ENCODE peak calls at places on chromosomes 3 and 15, in seven cellular contexts. S, M, Y, P, C, I and D are unnamed samples.

GRCh38 chr3:155704041-155704440 is 40.8 kb downstream of the PLCH1 start:
- DNase-seq in S (no peak), M (no peak), Y (no peak), P (no peak), C (no peak), I (no peak), D (no peak)

GRCh38 chr3:138184994-138185393 is 2.1 kb upstream of the ARMC8 start:
- DNase-seq in S (no peak), M (peak; percentile 44), Y (no peak), P (peak; percentile 22), C (no peak), I (no peak), D (no peak)

GRCh38 chr3:76965122-76965725 is 74.7 kb upstream of the ROBO2 start:
- DNase-seq in S (no peak), M (no peak), Y (no peak), P (no peak), C (no peak), I (no peak), D (no peak)

GRCh38 chr3:12963869-12964712 is 109.1 kb downstream of the IQSEC1 start:
- DNase-seq in S (no peak), M (peak; percentile 78), Y (peak; percentile 58), P (peak; percentile 18), C (peak; percentile 81), I (no peak), D (no peak)

GRCh38 chr3:172877011-172877410 is 126.5 kb downstream of the ECT2 start:
- DNase-seq in S (no peak), M (no peak), Y (no peak), P (no peak), C (peak; percentile 98), I (no peak), D (no peak)

GRCh38 chr3:42115223-42115622 is 24.1 kb downstream of the TRAK1 start:
- DNase-seq in S (no peak), M (peak; percentile 17), Y (no peak), P (peak; percentile 28), C (no peak), I (no peak), D (no peak)

GRCh38 chr3:39104961-39105686 is 2.3 kb downstream of the GORASP1 start:
- DNase-seq in S (no peak), M (no peak), Y (no peak), P (no peak), C (peak; percentile 8), I (no peak), D (no peak)

GRCh38 chr3:48466386-48467109 is 20.0 kb downstream of the ATRIP start:
- DNase-seq in S (no peak), M (no peak), Y (no peak), P (no peak), C (no peak), I (no peak), D (peak; percentile 50)

GRCh38 chr3:50655009-50655830 is 19.5 kb upstream of the DOCK3 start:
- DNase-seq in S (no peak), M (peak; percentile 30), Y (no peak), P (peak; percentile 33), C (no peak), I (no peak), D (no peak)

GRCh38 chr3:109478614-109479013 is 141.3 kb upstream of the DPPA4 start:
- DNase-seq in S (no peak), M (no peak), Y (no peak), P (no peak), C (no peak), I (no peak), D (no peak)

GRCh38 chr3:128783774-128784173 is 57.8 kb downstream of the RAB7A start:
- DNase-seq in S (no peak), M (no peak), Y (no peak), P (no peak), C (no peak), I (no peak), D (no peak)

GRCh38 chr3:173747427-173747826 is 349.9 kb downstream of the NLGN1 start:
- DNase-seq in S (no peak), M (peak; percentile 39), Y (no peak), P (peak; percentile 65), C (no peak), I (no peak), D (no peak)

GRCh38 chr15:62740141-62741004 is 302.2 kb upstream of the TPM1 start:
- DNase-seq in S (peak; percentile 29), M (no peak), Y (no peak), P (peak; percentile 64), C (no peak), I (no peak), D (no peak)

GRCh38 chr3:41711656-41712055 is 250.2 kb downstream of the ULK4 start:
- DNase-seq in S (no peak), M (peak; percentile 82), Y (no peak), P (peak; percentile 68), C (no peak), I (no peak), D (no peak)

GRCh38 chr3:19074257-19074938 is 73.9 kb upstream of the KCNH8 start:
- DNase-seq in S (no peak), M (no peak), Y (no peak), P (no peak), C (no peak), I (no peak), D (no peak)

GRCh38 chr15:80309769-80310384 is 57.9 kb upstream of the CTXND1 start:
- DNase-seq in S (no peak), M (peak; percentile 44), Y (no peak), P (peak; percentile 44), C (no peak), I (no peak), D (no peak)

GRCh38 chr3:42228796-42229195 is 37.2 kb downstream of the CCK start:
- DNase-seq in S (no peak), M (peak; percentile 35), Y (no peak), P (peak; percentile 41), C (no peak), I (no peak), D (no peak)

GRCh38 chr3:101131767-101132166 is 138.5 kb upstream of the ABI3BP start:
- DNase-seq in S (no peak), M (no peak), Y (no peak), P (no peak), C (no peak), I (no peak), D (no peak)

GRCh38 chr3:31880020-31880419 is 101.0 kb downstream of the OSBPL10 start:
- DNase-seq in S (no peak), M (peak; percentile 24), Y (no peak), P (peak; percentile 3), C (peak; percentile 61), I (no peak), D (no peak)

GRCh38 chr3:161920196-161920595 is 423.6 kb downstream of the OTOL1 start:
- DNase-seq in S (no peak), M (no peak), Y (no peak), P (peak; percentile 72), C (no peak), I (no peak), D (no peak)

GRCh38 chr3:46864051-46864881 is 1.0 kb upstream of the MYL3 start:
- DNase-seq in S (no peak), M (no peak), Y (no peak), P (no peak), C (no peak), I (no peak), D (peak; percentile 3)

GRCh38 chr3:151379083-151379734 is 5.3 kb downstream of the P2RY12 start:
- DNase-seq in S (no peak), M (peak; percentile 25), Y (no peak), P (peak; percentile 38), C (no peak), I (no peak), D (peak; percentile 25)

GRCh38 chr3:111547645-111548044 is 5.6 kb downstream of the CD96 start:
- DNase-seq in S (no peak), M (no peak), Y (no peak), P (no peak), C (no peak), I (no peak), D (peak; percentile 10)

GRCh38 chr3:102481050-102481449 is 46.2 kb downstream of the ZPLD1 start:
- DNase-seq in S (no peak), M (no peak), Y (no peak), P (no peak), C (no peak), I (no peak), D (no peak)

GRCh38 chr3:38835939-38836338 is 19.9 kb upstream of the SCN10A start:
- DNase-seq in S (no peak), M (no peak), Y (no peak), P (peak; percentile 50), C (no peak), I (no peak), D (no peak)

GRCh38 chr3:23928525-23928924 is 11.6 kb downstream of the RPL15 start:
- DNase-seq in S (no peak), M (no peak), Y (no peak), P (no peak), C (no peak), I (no peak), D (no peak)

GRCh38 chr3:17744693-17745092 is 2.3 kb upstream of the TBC1D5 start:
- DNase-seq in S (no peak), M (no peak), Y (no peak), P (no peak), C (no peak), I (no peak), D (no peak)

GRCh38 chr15:78438595-78439285 is 724 bp downstream of the IREB2 start:
- DNase-seq in S (no peak), M (peak; percentile 30), Y (peak; percentile 24), P (peak; percentile 49), C (no peak), I (no peak), D (peak; percentile 35)

GRCh38 chr3:51966941-51967383 is 292 bp downstream of the PCBP4 start:
- DNase-seq in S (no peak), M (no peak), Y (no peak), P (no peak), C (no peak), I (no peak), D (no peak)

GRCh38 chr3:49656541-49657112 is 17.5 kb upstream of the APEH start:
- DNase-seq in S (no peak), M (no peak), Y (no peak), P (no peak), C (peak; percentile 14), I (no peak), D (no peak)

GRCh38 chr3:14505803-14506500 is 34.2 kb downstream of the GRIP2 start:
- DNase-seq in S (no peak), M (no peak), Y (no peak), P (no peak), C (no peak), I (no peak), D (no peak)

GRCh38 chr15:77002436-77002835 is 7.5 kb downstream of the PSTPIP1 start:
- DNase-seq in S (no peak), M (no peak), Y (no peak), P (no peak), C (no peak), I (no peak), D (no peak)

GRCh38 chr15:98958918-98959639 is 48.5 kb downstream of the PGPEP1L start:
- DNase-seq in S (no peak), M (no peak), Y (no peak), P (no peak), C (no peak), I (no peak), D (no peak)